ENCODE peak calls at places on chromosomes 4 and X, in six cellular contexts. One of them, this sample, is unnamed.

GRCh38 chrX:37722595-37722994 is 37.0 kb downstream of the XK start:
- DNase-seq in HFF-Myc: no peak
- DNase-seq in fibroblast of villous mesenchyme: no peak
- DNase-seq in B cell: no peak
- DNase-seq in AG10803: no peak
- DNase-seq in pancreas: no peak
- DNase-seq in this sample: no peak

GRCh38 chr4:122643257-122643656 is 22.4 kb upstream of the IL21 start:
- DNase-seq in AG10803: no peak
- DNase-seq in pancreas: no peak
- DNase-seq in B cell: no peak
- DNase-seq in HFF-Myc: no peak
- DNase-seq in fibroblast of villous mesenchyme: no peak
- DNase-seq in this sample: no peak

GRCh38 chr4:7909966-7910720 is 29.5 kb downstream of the AFAP1 start:
- DNase-seq in AG10803: peak
- DNase-seq in pancreas: no peak
- DNase-seq in fibroblast of villous mesenchyme: peak
- DNase-seq in B cell: no peak
- DNase-seq in HFF-Myc: no peak
- DNase-seq in this sample: peak

GRCh38 chr4:8200302-8200975 is 1.3 kb downstream of the SH3TC1 start:
- DNase-seq in HFF-Myc: no peak
- DNase-seq in B cell: peak
- DNase-seq in AG10803: no peak
- DNase-seq in pancreas: peak
- DNase-seq in fibroblast of villous mesenchyme: peak
- DNase-seq in this sample: peak

GRCh38 chr4:41221850-41222249 is 7.5 kb upstream of the APBB2 start:
- DNase-seq in pancreas: no peak
- DNase-seq in AG10803: no peak
- DNase-seq in fibroblast of villous mesenchyme: no peak
- DNase-seq in B cell: no peak
- DNase-seq in HFF-Myc: no peak
- DNase-seq in this sample: no peak

GRCh38 chrX:45758738-45759397 is 558.2 kb upstream of the DIPK2B start:
- DNase-seq in HFF-Myc: no peak
- DNase-seq in fibroblast of villous mesenchyme: peak
- DNase-seq in pancreas: no peak
- DNase-seq in AG10803: peak
- DNase-seq in B cell: no peak
- DNase-seq in this sample: no peak

GRCh38 chr4:153001626-153002025 is 65.5 kb downstream of the FHDC1 start:
- DNase-seq in B cell: no peak
- DNase-seq in HFF-Myc: no peak
- DNase-seq in AG10803: no peak
- DNase-seq in fibroblast of villous mesenchyme: no peak
- DNase-seq in pancreas: no peak
- DNase-seq in this sample: no peak

GRCh38 chrX:106203315-106203714 is 35.2 kb downstream of the PWWP3B start:
- DNase-seq in fibroblast of villous mesenchyme: peak
- DNase-seq in B cell: no peak
- DNase-seq in pancreas: no peak
- DNase-seq in AG10803: no peak
- DNase-seq in HFF-Myc: no peak
- DNase-seq in this sample: no peak

GRCh38 chr4:19748911-19749473 is 502.7 kb upstream of the SLIT2 start:
- DNase-seq in fibroblast of villous mesenchyme: peak
- DNase-seq in pancreas: no peak
- DNase-seq in HFF-Myc: no peak
- DNase-seq in AG10803: peak
- DNase-seq in B cell: no peak
- DNase-seq in this sample: peak

GRCh38 chrX:9558615-9559014 is 93.8 kb downstream of the TBL1X start:
- DNase-seq in pancreas: no peak
- DNase-seq in AG10803: no peak
- DNase-seq in HFF-Myc: no peak
- DNase-seq in fibroblast of villous mesenchyme: peak
- DNase-seq in B cell: no peak
- DNase-seq in this sample: no peak

GRCh38 chr4:47374477-47374876 is 89.0 kb downstream of the COMMD8 start:
- DNase-seq in fibroblast of villous mesenchyme: peak
- DNase-seq in pancreas: no peak
- DNase-seq in HFF-Myc: no peak
- DNase-seq in AG10803: peak
- DNase-seq in B cell: no peak
- DNase-seq in this sample: peak

GRCh38 chrX:71100581-71101505 is 5.2 kb downstream of the FOXO4 start:
- DNase-seq in HFF-Myc: no peak
- DNase-seq in AG10803: no peak
- DNase-seq in B cell: no peak
- DNase-seq in pancreas: no peak
- DNase-seq in fibroblast of villous mesenchyme: no peak
- DNase-seq in this sample: no peak

GRCh38 chrX:40928076-40928475 is 157.2 kb upstream of the USP9X start:
- DNase-seq in pancreas: no peak
- DNase-seq in fibroblast of villous mesenchyme: no peak
- DNase-seq in B cell: no peak
- DNase-seq in AG10803: no peak
- DNase-seq in HFF-Myc: no peak
- DNase-seq in this sample: no peak

GRCh38 chr4:169070071-169070894 is 60.2 kb upstream of the CBR4 start:
- DNase-seq in HFF-Myc: peak
- DNase-seq in AG10803: peak
- DNase-seq in B cell: no peak
- DNase-seq in pancreas: peak
- DNase-seq in fibroblast of villous mesenchyme: peak
- DNase-seq in this sample: peak

GRCh38 chr4:136763844-136764446 is 768.3 kb downstream of the PCDH18 start:
- DNase-seq in HFF-Myc: no peak
- DNase-seq in fibroblast of villous mesenchyme: peak
- DNase-seq in pancreas: no peak
- DNase-seq in AG10803: no peak
- DNase-seq in B cell: no peak
- DNase-seq in this sample: peak

GRCh38 chr4:8039290-8039689 is 99.6 kb upstream of the AFAP1 start:
- DNase-seq in B cell: no peak
- DNase-seq in AG10803: no peak
- DNase-seq in HFF-Myc: no peak
- DNase-seq in pancreas: no peak
- DNase-seq in fibroblast of villous mesenchyme: no peak
- DNase-seq in this sample: peak

GRCh38 chr4:94305468-94306225 is 37.0 kb downstream of the HPGDS start:
- DNase-seq in pancreas: no peak
- DNase-seq in AG10803: peak
- DNase-seq in fibroblast of villous mesenchyme: peak
- DNase-seq in B cell: no peak
- DNase-seq in HFF-Myc: no peak
- DNase-seq in this sample: no peak

GRCh38 chr4:6855692-6856297 is 53.8 kb upstream of the TBC1D14 start:
- DNase-seq in B cell: no peak
- DNase-seq in HFF-Myc: peak
- DNase-seq in pancreas: no peak
- DNase-seq in fibroblast of villous mesenchyme: peak
- DNase-seq in AG10803: peak
- DNase-seq in this sample: peak

GRCh38 chr4:155288999-155289398 is 80.6 kb downstream of the NPY2R start:
- DNase-seq in fibroblast of villous mesenchyme: no peak
- DNase-seq in pancreas: no peak
- DNase-seq in AG10803: no peak
- DNase-seq in HFF-Myc: no peak
- DNase-seq in B cell: no peak
- DNase-seq in this sample: no peak

GRCh38 chrX:77731821-77732419 is 54.1 kb downstream of the ATRX start:
- DNase-seq in B cell: no peak
- DNase-seq in pancreas: no peak
- DNase-seq in AG10803: no peak
- DNase-seq in HFF-Myc: no peak
- DNase-seq in fibroblast of villous mesenchyme: no peak
- DNase-seq in this sample: no peak

GRCh38 chrX:63930140-63930539 is 145.1 kb upstream of the ARHGEF9 start:
- DNase-seq in pancreas: no peak
- DNase-seq in HFF-Myc: no peak
- DNase-seq in AG10803: peak
- DNase-seq in B cell: no peak
- DNase-seq in fibroblast of villous mesenchyme: no peak
- DNase-seq in this sample: no peak

GRCh38 chrX:139194571-139195280 is 335.8 kb upstream of the F9 start:
- DNase-seq in fibroblast of villous mesenchyme: no peak
- DNase-seq in pancreas: peak
- DNase-seq in B cell: no peak
- DNase-seq in AG10803: no peak
- DNase-seq in HFF-Myc: no peak
- DNase-seq in this sample: no peak

GRCh38 chr4:150244600-150244999 is 166.4 kb downstream of the DCLK2 start:
- DNase-seq in pancreas: no peak
- DNase-seq in B cell: no peak
- DNase-seq in fibroblast of villous mesenchyme: peak
- DNase-seq in HFF-Myc: no peak
- DNase-seq in AG10803: peak
- DNase-seq in this sample: peak

GRCh38 chrX:154840856-154841255 is 6.4 kb upstream of the SMIM9 start:
- DNase-seq in AG10803: peak
- DNase-seq in B cell: peak
- DNase-seq in HFF-Myc: peak
- DNase-seq in fibroblast of villous mesenchyme: peak
- DNase-seq in pancreas: no peak
- DNase-seq in this sample: peak

GRCh38 chr4:792729-793108 is 33.2 kb downstream of the CPLX1 start:
- DNase-seq in fibroblast of villous mesenchyme: no peak
- DNase-seq in AG10803: peak
- DNase-seq in HFF-Myc: peak
- DNase-seq in B cell: no peak
- DNase-seq in pancreas: no peak
- DNase-seq in this sample: no peak
- TF ChIP-seq CTCF in fibroblast of villous mesenchyme: no peak
- TF ChIP-seq CTCF in AG10803: no peak
- TF ChIP-seq CTCF in HFF-Myc: no peak
- TF ChIP-seq CTCF in B cell: no peak
- TF ChIP-seq CTCF in pancreas: no peak
- TF ChIP-seq CTCF in this sample: no peak

GRCh38 chr4:54085284-54085683 is 14.7 kb upstream of the GSX2 start:
- DNase-seq in fibroblast of villous mesenchyme: peak
- DNase-seq in B cell: no peak
- DNase-seq in AG10803: peak
- DNase-seq in HFF-Myc: no peak
- DNase-seq in pancreas: no peak
- DNase-seq in this sample: peak
- TF ChIP-seq CTCF in fibroblast of villous mesenchyme: no peak
- TF ChIP-seq CTCF in B cell: no peak
- TF ChIP-seq CTCF in AG10803: no peak
- TF ChIP-seq CTCF in HFF-Myc: no peak
- TF ChIP-seq CTCF in pancreas: no peak
- TF ChIP-seq CTCF in this sample: no peak

GRCh38 chr4:99201687-99202086 is 17.4 kb downstream of the ADH6 start:
- DNase-seq in HFF-Myc: no peak
- DNase-seq in pancreas: no peak
- DNase-seq in fibroblast of villous mesenchyme: peak
- DNase-seq in B cell: no peak
- DNase-seq in AG10803: peak
- DNase-seq in this sample: peak
- TF ChIP-seq CTCF in HFF-Myc: no peak
- TF ChIP-seq CTCF in pancreas: no peak
- TF ChIP-seq CTCF in fibroblast of villous mesenchyme: peak
- TF ChIP-seq CTCF in B cell: no peak
- TF ChIP-seq CTCF in AG10803: peak
- TF ChIP-seq CTCF in this sample: peak

GRCh38 chr4:113908829-113909228 is 70.6 kb downstream of the ARSJ start:
- DNase-seq in HFF-Myc: no peak
- DNase-seq in B cell: no peak
- DNase-seq in pancreas: no peak
- DNase-seq in fibroblast of villous mesenchyme: no peak
- DNase-seq in AG10803: no peak
- DNase-seq in this sample: no peak
- TF ChIP-seq CTCF in HFF-Myc: no peak
- TF ChIP-seq CTCF in B cell: peak
- TF ChIP-seq CTCF in pancreas: no peak
- TF ChIP-seq CTCF in fibroblast of villous mesenchyme: no peak
- TF ChIP-seq CTCF in AG10803: peak
- TF ChIP-seq CTCF in this sample: no peak

GRCh38 chrX:97328853-97329252 is 445.1 kb downstream of the RPA4 start:
- DNase-seq in HFF-Myc: no peak
- DNase-seq in fibroblast of villous mesenchyme: no peak
- DNase-seq in B cell: no peak
- DNase-seq in pancreas: no peak
- DNase-seq in AG10803: no peak
- DNase-seq in this sample: no peak
- TF ChIP-seq CTCF in HFF-Myc: no peak
- TF ChIP-seq CTCF in fibroblast of villous mesenchyme: no peak
- TF ChIP-seq CTCF in B cell: no peak
- TF ChIP-seq CTCF in pancreas: no peak
- TF ChIP-seq CTCF in AG10803: no peak
- TF ChIP-seq CTCF in this sample: no peak